ENCODE peak calls at places on chromosomes 5 and 9, in seven cellular contexts. M is astrocyte of the spinal cord; R is transverse colon; J is AG20443; G is T follicular helper cell; T is A172; I is stimulated activated CD4-positive, alpha-beta T cell treated with anti-CD3 and anti-CD28 coated beads, TNF-alpha, amount 100 ng/mL, for 24 hours. P is an unnamed sample.

GRCh38 chr5:134149571-134150303 is 27.0 kb downstream of the SKP1 start:
- DNase-seq in M (no peak), R (no peak), J (no peak), G (no peak), T (no peak), I (no peak), P (no peak)

GRCh38 chr5:117713585-117714198 is 1139.1 kb upstream of the SEMA6A start:
- DNase-seq in M (peak; percentile 5), R (no peak), J (no peak), G (no peak), T (peak; percentile 5), I (no peak), P (no peak)

GRCh38 chr5:57857696-57858095 is 375.1 kb upstream of the ACTBL2 start:
- DNase-seq in M (no peak), R (no peak), J (no peak), G (no peak), T (no peak), I (no peak), P (no peak)

GRCh38 chr5:150036513-150036912 is 36.0 kb downstream of the HMGXB3 start:
- DNase-seq in M (peak; percentile 97), R (no peak), J (peak; percentile 95), G (no peak), T (peak; percentile 99), I (no peak), P (peak; percentile 83)

GRCh38 chr5:176640616-176641015 is 6.7 kb upstream of the TSPAN17 start:
- DNase-seq in M (no peak), R (no peak), J (no peak), G (no peak), T (no peak), I (no peak), P (no peak)

GRCh38 chr5:122162100-122162499 is 32.8 kb downstream of the ZNF474 start:
- DNase-seq in M (no peak), R (no peak), J (no peak), G (no peak), T (no peak), I (no peak), P (no peak)

GRCh38 chr5:128681764-128682664 is 144.0 kb upstream of the FBN2 start:
- DNase-seq in M (peak; percentile 15), R (no peak), J (no peak), G (no peak), T (peak; percentile 13), I (no peak), P (no peak)

GRCh38 chr9:88745281-88746001 is 210.5 kb downstream of the NXNL2 start:
- DNase-seq in M (peak; percentile 60), R (peak; percentile 34), J (peak; percentile 53), G (no peak), T (no peak), I (no peak), P (peak; percentile 60)

GRCh38 chr9:116327702-116328440 is 174.3 kb downstream of the PAPPA start:
- DNase-seq in M (peak; percentile 35), R (no peak), J (peak; percentile 61), G (no peak), T (no peak), I (no peak), P (peak; percentile 58)

GRCh38 chr5:79069488-79070001 is at the start of the genes BHMT2 and DMGDH:
- DNase-seq in M (peak; percentile 35), R (peak; percentile 8), J (peak; percentile 92), G (no peak), T (no peak), I (no peak), P (peak; percentile 81)

GRCh38 chr5:39680213-39680612 is 255.4 kb upstream of the DAB2 start:
- DNase-seq in M (no peak), R (no peak), J (no peak), G (no peak), T (no peak), I (no peak), P (no peak)

GRCh38 chr5:37665889-37666288 is 174.0 kb downstream of the GDNF start:
- DNase-seq in M (peak; percentile 42), R (peak; percentile 48), J (no peak), G (no peak), T (peak; percentile 79), I (no peak), P (no peak)

GRCh38 chr9:91075279-91075678 is 273.7 kb downstream of the SYK start:
- DNase-seq in M (peak; percentile 24), R (no peak), J (no peak), G (no peak), T (no peak), I (no peak), P (no peak)

GRCh38 chr5:110751902-110752762 is 13.3 kb downstream of the SLC25A46 start:
- DNase-seq in M (peak; percentile 57), R (no peak), J (no peak), G (peak; percentile 14), T (peak; percentile 28), I (no peak), P (no peak)

GRCh38 chr5:151315998-151316597 is 12.5 kb upstream of the SLC36A3 start:
- DNase-seq in M (peak; percentile 61), R (peak; percentile 80), J (peak; percentile 89), G (peak; percentile 11), T (peak; percentile 75), I (peak; percentile 30), P (peak; percentile 86)

GRCh38 chr5:160260881-160261815 is 31.8 kb downstream of the FABP6 start:
- DNase-seq in M (peak; percentile 93), R (peak; percentile 56), J (peak; percentile 36), G (no peak), T (peak; percentile 43), I (no peak), P (peak; percentile 78)

GRCh38 chr5:164335837-164336236 is 830.4 kb downstream of the MAT2B start:
- DNase-seq in M (peak; percentile 69), R (no peak), J (no peak), G (no peak), T (peak; percentile 70), I (no peak), P (no peak)

GRCh38 chr5:56492812-56493211 is 259.7 kb upstream of the ANKRD55 start:
- DNase-seq in M (no peak), R (no peak), J (no peak), G (no peak), T (no peak), I (no peak), P (no peak)

GRCh38 chr5:180831139-180832080 is 28.8 kb upstream of the MGAT1 start:
- DNase-seq in M (peak; percentile 70), R (peak; percentile 92), J (peak; percentile 96), G (peak; percentile 56), T (no peak), I (peak; percentile 49), P (peak; percentile 92)

GRCh38 chr9:101625871-101626270 is 31.1 kb upstream of the PPP3R2 start:
- DNase-seq in M (peak; percentile 1), R (no peak), J (peak; percentile 11), G (no peak), T (no peak), I (no peak), P (no peak)

GRCh38 chr5:7181841-7182240 is 214.1 kb upstream of the ADCY2 start:
- DNase-seq in M (no peak), R (peak; percentile 10), J (no peak), G (no peak), T (no peak), I (no peak), P (no peak)

GRCh38 chr9:36721846-36722588 is 149.3 kb downstream of the MELK start:
- DNase-seq in M (no peak), R (peak; percentile 77), J (no peak), G (no peak), T (no peak), I (no peak), P (no peak)

GRCh38 chr5:140341591-140341990 is 4.8 kb downstream of the HBEGF start:
- DNase-seq in M (no peak), R (no peak), J (no peak), G (no peak), T (no peak), I (no peak), P (no peak)

GRCh38 chr5:75034137-75034739 is 18.1 kb downstream of the GCNT4 start:
- DNase-seq in M (no peak), R (peak; percentile 36), J (no peak), G (no peak), T (no peak), I (no peak), P (no peak)

GRCh38 chr5:16740046-16740445 is 123.2 kb upstream of the RETREG1 start:
- DNase-seq in M (no peak), R (no peak), J (no peak), G (no peak), T (no peak), I (no peak), P (no peak)

GRCh38 chr5:72543365-72543764 is 36.2 kb upstream of the ZNF366 start:
- DNase-seq in M (peak; percentile 92), R (no peak), J (peak; percentile 40), G (no peak), T (peak; percentile 40), I (no peak), P (no peak)

GRCh38 chr9:4666042-4666699 is at the start of gene SPATA6L:
- DNase-seq in M (peak; percentile 43), R (peak; percentile 76), J (peak; percentile 76), G (peak; percentile 32), T (peak; percentile 10), I (no peak), P (peak; percentile 61)

GRCh38 chr5:142248853-142249462 is 75.9 kb downstream of the SPRY4 start:
- DNase-seq in M (peak; percentile 50), R (peak; percentile 59), J (peak; percentile 75), G (no peak), T (peak; percentile 60), I (no peak), P (peak; percentile 46)

GRCh38 chr9:602716-603115 is 238.8 kb upstream of the DMRT1 start:
- DNase-seq in M (no peak), R (no peak), J (no peak), G (no peak), T (no peak), I (no peak), P (no peak)